ENCODE peak calls at places on chromosomes 3 and 15, in ten cellular contexts. R is GM12878, C is K562, D is SK-N-SH, S is transverse colon, O is HepG2, L is sigmoid colon, A is upper lobe of left lung, X is stomach, W is suprapubic skin. F is an unnamed sample. For H3K9me3, the result is how much of the 10 kb centered on the place peaks cover.

GRCh38 chr3:6180171-6180570 is 680.7 kb upstream of the GRM7 start:
- DNase-seq in O (no peak), A (no peak), X (no peak), D (no peak), C (no peak), L (no peak), R (no peak), S (no peak), W (no peak), F (no peak)

GRCh38 chr15:69160976-69161877 is 792 bp downstream of the GLCE start:
- DNase-seq in R (no peak), D (peak), W (peak), S (peak), A (peak), O (peak), C (peak), L (peak), X (peak), F (no peak)

GRCh38 chr3:48367201-48367600 is 4.8 kb upstream of the FBXW12 start:
- DNase-seq in W (no peak), S (peak), X (peak), C (no peak), O (no peak), A (no peak), R (no peak), D (peak), L (no peak), F (no peak)

GRCh38 chr3:182491571-182491970 is 301.7 kb upstream of the ATP11B start:
- DNase-seq in W (no peak), D (no peak), R (no peak), X (no peak), O (no peak), L (no peak), S (no peak), A (no peak), C (no peak), F (no peak)

GRCh38 chr3:189797103-189797850 is 166.1 kb downstream of the TP63 start:
- DNase-seq in R (no peak), O (no peak), S (no peak), L (no peak), W (no peak), C (no peak), A (no peak), D (no peak), X (no peak), F (no peak)

GRCh38 chr3:168622795-168623194 is 527.1 kb upstream of the GOLIM4 start:
- DNase-seq in S (no peak), R (no peak), C (no peak), D (no peak), L (no peak), X (no peak), W (no peak), O (no peak), A (no peak), F (no peak)

GRCh38 chr3:198097048-198097447 is 137.0 kb downstream of the LMLN start:
- DNase-seq in C (no peak), W (no peak), X (no peak), R (no peak), O (no peak), L (no peak), D (no peak), S (no peak), A (no peak), F (no peak)

GRCh38 chr3:35296533-35296932 is 342.8 kb upstream of the ARPP21 start:
- DNase-seq in A (no peak), D (no peak), S (no peak), O (no peak), C (no peak), W (no peak), X (no peak), L (no peak), R (no peak), F (no peak)

GRCh38 chr15:39096608-39097007 is 484.3 kb upstream of the THBS1 start:
- DNase-seq in A (no peak), S (no peak), L (no peak), O (no peak), X (no peak), R (no peak), W (no peak), D (no peak), C (no peak), F (no peak)

DNA sequence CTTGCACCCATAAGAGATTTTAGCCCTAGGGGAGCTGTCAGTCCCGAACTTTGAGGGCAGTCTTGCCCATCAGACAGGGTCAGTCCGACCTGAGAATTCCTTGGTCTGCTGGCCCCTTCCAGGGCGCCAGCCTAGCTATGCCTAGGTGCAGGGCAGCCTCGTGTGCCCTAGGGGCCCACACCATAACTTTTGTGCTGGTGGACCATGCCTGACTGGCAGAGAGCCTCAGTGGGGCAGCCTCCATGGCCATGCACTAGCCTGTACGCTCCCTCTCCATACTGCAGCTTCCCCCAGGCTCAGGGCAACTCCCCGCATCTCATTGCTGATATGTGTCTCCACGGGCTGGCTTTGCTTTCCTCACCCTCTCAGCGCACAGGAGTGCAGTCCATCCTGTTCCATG is 835.8 kb upstream of the ALCAM start:
- DNase-seq in C (no peak), R (no peak), O (no peak), X (no peak), S (no peak), L (no peak), A (no peak), D (no peak), W (no peak), F (no peak)
- H3K9me3 ChIP-seq in C (under half), R (under half), O (under half), X (under half), S (under half), L (under half), A (under half), D (under half), W (under half), F (under half)

DNA sequence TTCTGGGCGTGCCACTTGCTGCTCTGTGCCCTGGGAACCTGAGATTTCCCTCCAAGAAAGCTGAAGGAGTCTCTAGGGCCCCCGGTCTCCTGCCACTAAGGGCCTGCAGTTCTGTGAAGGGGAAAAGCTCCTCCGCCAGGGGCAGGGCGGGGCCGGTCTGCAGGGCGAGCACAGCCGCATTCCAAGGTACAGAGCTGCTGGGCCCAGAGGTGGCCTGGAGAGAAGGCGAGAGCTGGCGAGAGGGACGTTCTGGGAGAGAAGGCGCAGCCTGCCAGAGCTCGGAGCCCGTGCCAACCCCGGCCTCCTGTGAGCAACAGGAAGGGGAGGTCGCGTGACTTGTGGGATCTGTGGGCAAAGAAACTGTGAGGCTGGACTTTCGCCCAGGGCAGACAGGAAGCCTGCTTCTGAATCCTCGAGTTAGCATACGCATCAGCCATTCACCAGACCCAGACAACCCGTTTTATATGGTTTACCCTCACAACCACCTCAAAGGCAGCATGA is 500.4 kb downstream of the SHQ1 start:
- DNase-seq in D (no peak), O (no peak), W (peak), L (peak), R (peak), C (no peak), X (peak), A (peak), S (peak), F (no peak)
- TF ChIP-seq POLR2AphosphoS5 in D (no peak), O (no peak), W (no peak), L (peak), R (no peak), C (no peak), X (peak), A (peak), S (no peak), F (peak)

GRCh38 chr15:82750831-82751181 is 41.1 kb upstream of the AP3B2 start:
- DNase-seq in L (no peak), W (no peak), D (peak), X (no peak), R (peak), S (no peak), C (no peak), O (no peak), A (peak), F (no peak)
- TF ChIP-seq EP300 in L (no peak), W (no peak), D (no peak), X (no peak), R (no peak), S (no peak), C (no peak), O (no peak), A (no peak), F (no peak)

GRCh38 chr3:8625991-8626390 is 18.6 kb downstream of the SSUH2 start:
- DNase-seq in X (no peak), R (no peak), C (no peak), A (no peak), L (peak), S (no peak), W (no peak), O (no peak), D (no peak), F (no peak)

GRCh38 chr3:8623741-8624140 is 20.9 kb downstream of the SSUH2 start:
- DNase-seq in C (no peak), O (no peak), X (no peak), R (no peak), W (peak), A (no peak), S (no peak), D (no peak), L (no peak), F (no peak)

GRCh38 chr3:8622873-8623725 is 21.5 kb downstream of the SSUH2 start:
- DNase-seq in X (peak), R (no peak), O (peak), A (peak), D (peak), L (peak), C (peak), W (peak), S (peak), F (no peak)

GRCh38 chr3:8621872-8622271 is 22.7 kb downstream of the SSUH2 start:
- DNase-seq in S (peak), W (no peak), O (no peak), C (no peak), X (peak), D (no peak), R (no peak), L (peak), A (no peak), F (no peak)

DNA sequence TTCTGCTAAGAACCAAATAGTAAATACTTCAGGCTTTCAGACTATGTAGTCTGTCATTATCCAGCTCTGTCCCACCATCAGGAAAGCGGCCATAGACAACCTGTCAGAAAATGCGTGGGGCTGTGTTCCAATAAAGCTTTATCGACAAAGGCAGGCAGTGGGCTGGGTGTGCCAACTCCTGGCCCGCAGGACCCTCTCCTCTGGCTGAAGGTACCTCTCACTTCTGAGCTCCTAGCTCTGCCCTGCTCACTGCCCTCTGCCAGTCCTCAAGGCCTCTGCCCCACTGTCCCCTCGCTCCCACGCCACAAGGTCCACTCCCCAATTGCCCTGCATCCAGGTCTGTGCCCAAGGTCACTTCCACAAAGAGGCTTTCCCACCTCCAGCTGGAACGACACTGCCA is 20.0 kb downstream of the SSUH2 start:
- DNase-seq in A (no peak), R (no peak), L (peak), S (no peak), X (no peak), C (no peak), W (peak), O (no peak), D (no peak), F (no peak)
- H3K9me3 ChIP-seq in A (under half), R (under half), L (under half), S (under half), X (under half), C (under half), W (under half), O (under half), D (under half), F (under half)

GRCh38 chr3:129492691-129493090 is 35.7 kb upstream of the RHO start:
- DNase-seq in L (no peak), W (no peak), D (no peak), S (no peak), X (no peak), R (no peak), O (no peak), A (no peak), C (no peak), F (no peak)

GRCh38 chr3:129493206-129493605 is 35.2 kb upstream of the RHO start:
- DNase-seq in D (no peak), C (no peak), A (no peak), X (no peak), O (no peak), S (no peak), L (no peak), W (no peak), R (no peak), F (no peak)

GRCh38 chr3:129487183-129487867 is 41.1 kb upstream of the RHO start:
- DNase-seq in X (no peak), A (no peak), O (no peak), C (no peak), S (no peak), W (no peak), D (no peak), L (peak), R (no peak), F (no peak)

GRCh38 chr3:129491794-129492193 is 36.6 kb upstream of the RHO start:
- DNase-seq in A (no peak), L (no peak), S (no peak), D (no peak), C (no peak), X (no peak), O (no peak), W (no peak), R (no peak), F (no peak)

DNA sequence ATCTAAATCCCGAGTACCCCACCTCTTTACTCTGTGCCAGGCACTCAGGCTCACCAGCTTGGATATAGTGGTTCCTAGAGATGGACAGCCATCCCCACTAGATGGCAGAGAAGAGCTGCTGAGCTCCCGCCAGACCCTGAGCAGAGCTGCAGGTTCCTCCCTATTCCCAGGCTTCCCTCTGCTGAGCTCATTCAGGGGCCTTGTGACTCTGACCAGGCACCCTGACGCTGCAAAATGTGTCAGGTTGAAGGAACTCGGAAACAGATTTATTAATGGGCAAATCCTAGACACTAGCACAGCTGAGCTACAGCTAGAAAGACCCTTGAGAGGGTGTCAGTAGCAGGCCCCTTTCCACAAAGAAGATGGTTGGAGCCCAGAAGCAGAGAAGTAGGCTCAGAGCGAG is 38.2 kb upstream of the RHO start:
- DNase-seq in R (peak), D (peak), W (peak), X (peak), L (peak), C (peak), A (peak), O (peak), S (peak), F (peak)
- TF ChIP-seq POLR2AphosphoS5 in R (no peak), D (no peak), W (no peak), X (no peak), L (peak), C (no peak), A (peak), O (no peak), S (no peak), F (peak)

F was measured in esophagus muscularis mucosa.